ENCODE peak calls at places on chromosome 18, in six cellular contexts. One of them, this sample, is unnamed.
A peak's percentile ranks its signal among the peaks of the same experiment; 100 is the strongest.

GRCh38 chr18:57898506-57899124 is 95.5 kb upstream of the ATP8B1 start:
- DNase-seq in hippocampal formation: no peak
- DNase-seq in AG08395: peak; percentile 90
- DNase-seq in kidney: no peak
- DNase-seq in memory B cell: no peak
- DNase-seq in GDM1: no peak
- DNase-seq in this sample: no peak

GRCh38 chr18:6954501-6954900 is 163.1 kb downstream of the LAMA1 start:
- DNase-seq in hippocampal formation: no peak
- DNase-seq in AG08395: no peak
- DNase-seq in kidney: no peak
- DNase-seq in memory B cell: no peak
- DNase-seq in GDM1: no peak
- DNase-seq in this sample: no peak

GRCh38 chr18:50715919-50716318 is 103.9 kb downstream of the MRO start:
- DNase-seq in hippocampal formation: no peak
- DNase-seq in AG08395: no peak
- DNase-seq in kidney: no peak
- DNase-seq in memory B cell: no peak
- DNase-seq in GDM1: no peak
- DNase-seq in this sample: no peak

GRCh38 chr18:56563568-56563967 is 74.8 kb downstream of the TXNL1 start:
- DNase-seq in hippocampal formation: no peak
- DNase-seq in AG08395: no peak
- DNase-seq in kidney: no peak
- DNase-seq in memory B cell: no peak
- DNase-seq in GDM1: no peak
- DNase-seq in this sample: no peak

GRCh38 chr18:50716902-50717301 is 102.9 kb downstream of the MRO start:
- DNase-seq in hippocampal formation: no peak
- DNase-seq in AG08395: no peak
- DNase-seq in kidney: no peak
- DNase-seq in memory B cell: no peak
- DNase-seq in GDM1: no peak
- DNase-seq in this sample: peak; percentile 53

GRCh38 chr18:3283253-3283863 is 21.4 kb downstream of the MYL12B start:
- DNase-seq in hippocampal formation: peak; percentile 22
- DNase-seq in AG08395: no peak
- DNase-seq in kidney: no peak
- DNase-seq in memory B cell: no peak
- DNase-seq in GDM1: no peak
- DNase-seq in this sample: no peak

GRCh38 chr18:36711813-36712444 is 116.9 kb downstream of the TPGS2 start:
- DNase-seq in hippocampal formation: no peak
- DNase-seq in AG08395: peak; percentile 73
- DNase-seq in kidney: no peak
- DNase-seq in memory B cell: no peak
- DNase-seq in GDM1: no peak
- DNase-seq in this sample: peak; percentile 73

GRCh38 chr18:39843546-39843945 is 2111.5 kb upstream of the PIK3C3 start:
- DNase-seq in hippocampal formation: no peak
- DNase-seq in AG08395: no peak
- DNase-seq in kidney: no peak
- DNase-seq in memory B cell: no peak
- DNase-seq in GDM1: no peak
- DNase-seq in this sample: no peak

GRCh38 chr18:44579028-44579692 is 101.5 kb upstream of the SETBP1 start:
- DNase-seq in hippocampal formation: no peak
- DNase-seq in AG08395: peak; percentile 32
- DNase-seq in kidney: no peak
- DNase-seq in memory B cell: no peak
- DNase-seq in GDM1: peak; percentile 28
- DNase-seq in this sample: no peak

GRCh38 chr18:56889621-56890020 is 238.5 kb downstream of the WDR7 start:
- DNase-seq in hippocampal formation: no peak
- DNase-seq in AG08395: no peak
- DNase-seq in kidney: no peak
- DNase-seq in memory B cell: no peak
- DNase-seq in GDM1: no peak
- DNase-seq in this sample: no peak

GRCh38 chr18:77209587-77209986 is 40.1 kb upstream of the GALR1 start:
- DNase-seq in hippocampal formation: no peak
- DNase-seq in AG08395: peak; percentile 22
- DNase-seq in kidney: peak; percentile 62
- DNase-seq in memory B cell: no peak
- DNase-seq in GDM1: no peak
- DNase-seq in this sample: no peak

GRCh38 chr18:23495723-23496440 is 7.4 kb upstream of the RMC1 start:
- DNase-seq in hippocampal formation: no peak
- DNase-seq in AG08395: no peak
- DNase-seq in kidney: no peak
- DNase-seq in memory B cell: no peak
- DNase-seq in GDM1: no peak
- DNase-seq in this sample: peak; percentile 46

GRCh38 chr18:51278045-51278649 is 80.7 kb upstream of the MEX3C start:
- DNase-seq in hippocampal formation: peak; percentile 49
- DNase-seq in AG08395: no peak
- DNase-seq in kidney: no peak
- DNase-seq in memory B cell: no peak
- DNase-seq in GDM1: peak; percentile 28
- DNase-seq in this sample: no peak

GRCh38 chr18:21853020-21853419 is 112.4 kb downstream of the MIB1 start:
- DNase-seq in hippocampal formation: no peak
- DNase-seq in AG08395: no peak
- DNase-seq in kidney: no peak
- DNase-seq in memory B cell: no peak
- DNase-seq in GDM1: no peak
- DNase-seq in this sample: no peak

GRCh38 chr18:67590571-67591141 is 74.1 kb upstream of the DSEL start:
- DNase-seq in hippocampal formation: no peak
- DNase-seq in AG08395: no peak
- DNase-seq in kidney: no peak
- DNase-seq in memory B cell: no peak
- DNase-seq in GDM1: no peak
- DNase-seq in this sample: no peak

GRCh38 chr18:22930089-22930713 is 2.9 kb upstream of the RBBP8 start:
- DNase-seq in hippocampal formation: peak; percentile 48
- DNase-seq in AG08395: peak; percentile 78
- DNase-seq in kidney: no peak
- DNase-seq in memory B cell: peak; percentile 76
- DNase-seq in GDM1: peak; percentile 65
- DNase-seq in this sample: peak; percentile 75

GRCh38 chr18:62105373-62105772 is 81.5 kb downstream of the PIGN start:
- DNase-seq in hippocampal formation: no peak
- DNase-seq in AG08395: no peak
- DNase-seq in kidney: no peak
- DNase-seq in memory B cell: no peak
- DNase-seq in GDM1: no peak
- DNase-seq in this sample: no peak

GRCh38 chr18:24934231-24934932 is 417.6 kb downstream of the ZNF521 start:
- DNase-seq in hippocampal formation: no peak
- DNase-seq in AG08395: no peak
- DNase-seq in kidney: no peak
- DNase-seq in memory B cell: no peak
- DNase-seq in GDM1: no peak
- DNase-seq in this sample: no peak

GRCh38 chr18:40529478-40529877 is 1425.6 kb upstream of the PIK3C3 start:
- DNase-seq in hippocampal formation: no peak
- DNase-seq in AG08395: peak; percentile 2
- DNase-seq in kidney: no peak
- DNase-seq in memory B cell: no peak
- DNase-seq in GDM1: no peak
- DNase-seq in this sample: no peak

GRCh38 chr18:79571221-79572092 is 108.1 kb upstream of the CTDP1 start:
- DNase-seq in hippocampal formation: no peak
- DNase-seq in AG08395: no peak
- DNase-seq in kidney: peak; percentile 54
- DNase-seq in memory B cell: no peak
- DNase-seq in GDM1: no peak
- DNase-seq in this sample: no peak

GRCh38 chr18:12597775-12598174 is 60.1 kb downstream of the SPIRE1 start:
- DNase-seq in hippocampal formation: no peak
- DNase-seq in AG08395: peak; percentile 81
- DNase-seq in kidney: peak; percentile 75
- DNase-seq in memory B cell: no peak
- DNase-seq in GDM1: no peak
- DNase-seq in this sample: peak; percentile 38

GRCh38 chr18:57698571-57699276 is 77.1 kb upstream of the NARS1 start:
- DNase-seq in hippocampal formation: no peak
- DNase-seq in AG08395: peak; percentile 24
- DNase-seq in kidney: no peak
- DNase-seq in memory B cell: no peak
- DNase-seq in GDM1: no peak
- DNase-seq in this sample: no peak

GRCh38 chr18:75125359-75126331 is 83.3 kb downstream of the PTGR3 start:
- DNase-seq in hippocampal formation: no peak
- DNase-seq in AG08395: no peak
- DNase-seq in kidney: peak; percentile 70
- DNase-seq in memory B cell: no peak
- DNase-seq in GDM1: no peak
- DNase-seq in this sample: no peak

GRCh38 chr18:9735238-9735637 is 27.1 kb downstream of the RAB31 start:
- DNase-seq in hippocampal formation: no peak
- DNase-seq in AG08395: no peak
- DNase-seq in kidney: no peak
- DNase-seq in memory B cell: no peak
- DNase-seq in GDM1: peak; percentile 87
- DNase-seq in this sample: no peak

GRCh38 chr18:63264871-63265270 is 54.7 kb downstream of the BCL2 start:
- DNase-seq in hippocampal formation: no peak
- DNase-seq in AG08395: no peak
- DNase-seq in kidney: no peak
- DNase-seq in memory B cell: no peak
- DNase-seq in GDM1: no peak
- DNase-seq in this sample: no peak

GRCh38 chr18:35982404-35983114 is 10.1 kb downstream of the RMP24 start:
- DNase-seq in hippocampal formation: no peak
- DNase-seq in AG08395: peak; percentile 4
- DNase-seq in kidney: no peak
- DNase-seq in memory B cell: no peak
- DNase-seq in GDM1: no peak
- DNase-seq in this sample: no peak

This sample was measured in left cardiac atrium.